ENCODE peak calls at places on chromosomes 6 and 20, in eight cellular contexts. Y is A549, P is WTC11, I is cardiac muscle cell, M is NB4, F is pancreas, T is HL-60, C is fibroblast of the aortic adventitia. A is an unnamed sample.

GRCh38 chr6:71254323-71254722 is 34.3 kb upstream of the OGFRL1 start:
- DNase-seq in Y (no peak), P (no peak), I (no peak), M (no peak), F (no peak), T (no peak), C (no peak), A (no peak)

GRCh38 chr20:50360218-50360672 is 149.9 kb upstream of the PTPN1 start:
- DNase-seq in Y (no peak), P (no peak), I (no peak), M (no peak), F (no peak), T (no peak), C (no peak), A (no peak)

GRCh38 chr6:139376604-139377218 is 2.3 kb upstream of the CITED2 start:
- DNase-seq in Y (peak), P (peak), I (peak), M (peak), F (peak), T (no peak), C (peak), A (no peak)

GRCh38 chr20:36886859-36887778 is 11.2 kb downstream of the TLDC2 start:
- DNase-seq in Y (peak), P (peak), I (peak), M (peak), F (peak), T (peak), C (peak), A (peak)

GRCh38 chr6:21992178-21992967 is 304.5 kb downstream of the PRL start:
- DNase-seq in Y (no peak), P (no peak), I (peak), M (peak), F (no peak), T (no peak), C (peak), A (no peak)

GRCh38 chr20:50193851-50194830 is 3.5 kb downstream of the CEBPB start:
- DNase-seq in Y (peak), P (no peak), I (peak), M (no peak), F (peak), T (no peak), C (peak), A (no peak)

GRCh38 chr20:46814366-46815232 is 80.0 kb upstream of the EYA2 start:
- DNase-seq in Y (peak), P (peak), I (peak), M (no peak), F (no peak), T (no peak), C (peak), A (no peak)

GRCh38 chr6:11744753-11745152 is 33.9 kb downstream of the ADTRP start:
- DNase-seq in Y (no peak), P (no peak), I (peak), M (no peak), F (peak), T (no peak), C (peak), A (no peak)

GRCh38 chr6:56652994-56653393 is 10.3 kb upstream of the DST start:
- DNase-seq in Y (peak), P (no peak), I (peak), M (no peak), F (no peak), T (no peak), C (peak), A (no peak)

GRCh38 chr20:23043376-23043775 is 6.1 kb downstream of the THBD start:
- DNase-seq in Y (no peak), P (no peak), I (no peak), M (no peak), F (no peak), T (no peak), C (no peak), A (no peak)

GRCh38 chr6:16319813-16320532 is 81.6 kb downstream of the GMPR start:
- DNase-seq in Y (peak), P (no peak), I (peak), M (peak), F (peak), T (no peak), C (peak), A (no peak)

GRCh38 chr6:44486002-44486421 is 98.5 kb downstream of the CDC5L start:
- DNase-seq in Y (no peak), P (no peak), I (no peak), M (no peak), F (no peak), T (no peak), C (no peak), A (no peak)

GRCh38 chr6:6686748-6687601 is 98.5 kb downstream of the LY86 start:
- DNase-seq in Y (peak), P (peak), I (peak), M (peak), F (peak), T (peak), C (peak), A (peak)

GRCh38 chr6:6788394-6789020 is 200.0 kb downstream of the LY86 start:
- DNase-seq in Y (peak), P (peak), I (peak), M (peak), F (peak), T (no peak), C (no peak), A (no peak)

GRCh38 chr6:16764188-16764950 is 3.1 kb upstream of the ATXN1 start:
- DNase-seq in Y (peak), P (no peak), I (peak), M (peak), F (no peak), T (no peak), C (peak), A (no peak)

GRCh38 chr6:96156425-96156824 is 140.7 kb downstream of the FUT9 start:
- DNase-seq in Y (no peak), P (no peak), I (no peak), M (no peak), F (no peak), T (no peak), C (no peak), A (no peak)

GRCh38 chr6:129749749-129750120 is 39.8 kb upstream of the ARHGAP18 start:
- DNase-seq in Y (no peak), P (no peak), I (peak), M (peak), F (no peak), T (peak), C (peak), A (no peak)

GRCh38 chr20:22374678-22375590 is 209.4 kb downstream of the FOXA2 start:
- DNase-seq in Y (no peak), P (no peak), I (peak), M (peak), F (no peak), T (no peak), C (peak), A (no peak)

GRCh38 chr6:167079853-167080297 is 43.0 kb upstream of the CCR6 start:
- DNase-seq in Y (no peak), P (no peak), I (no peak), M (no peak), F (no peak), T (no peak), C (no peak), A (no peak)

GRCh38 chr6:166166314-166167257 is 1.1 kb downstream of the TBXT start:
- DNase-seq in Y (no peak), P (peak), I (no peak), M (no peak), F (no peak), T (no peak), C (no peak), A (no peak)

GRCh38 chr20:2655331-2656116 is 3.1 kb downstream of the NOP56 start:
- DNase-seq in Y (no peak), P (no peak), I (no peak), M (no peak), F (no peak), T (peak), C (no peak), A (no peak)

GRCh38 chr20:18299364-18299763 is 11.0 kb downstream of the ZNF133 start:
- DNase-seq in Y (no peak), P (no peak), I (no peak), M (no peak), F (no peak), T (no peak), C (no peak), A (no peak)

GRCh38 chr6:43699564-43700186 is 12.1 kb upstream of the MRPS18A start:
- DNase-seq in Y (peak), P (no peak), I (peak), M (no peak), F (no peak), T (no peak), C (peak), A (no peak)

GRCh38 chr6:86706449-86706848 is 230.9 kb upstream of the HTR1E start:
- DNase-seq in Y (no peak), P (peak), I (no peak), M (peak), F (no peak), T (no peak), C (no peak), A (peak)

GRCh38 chr6:169792306-169793015 is 41.0 kb downstream of the ERMARD start:
- DNase-seq in Y (no peak), P (no peak), I (no peak), M (no peak), F (peak), T (no peak), C (no peak), A (no peak)
- TF ChIP-seq CTCF in Y (no peak), P (no peak), I (no peak), M (no peak), F (no peak), T (no peak), C (no peak), A (no peak)

GRCh38 chr6:25883991-25884390 is 9.9 kb upstream of the SLC17A3 start:
- DNase-seq in Y (peak), P (no peak), I (peak), M (no peak), F (no peak), T (no peak), C (peak), A (no peak)

GRCh38 chr6:25883536-25883935 is 9.5 kb upstream of the SLC17A3 start:
- DNase-seq in Y (no peak), P (no peak), I (peak), M (no peak), F (no peak), T (no peak), C (no peak), A (no peak)

GRCh38 chr6:25880601-25881000 is 6.6 kb upstream of the SLC17A3 start:
- DNase-seq in Y (no peak), P (no peak), I (no peak), M (no peak), F (no peak), T (no peak), C (no peak), A (no peak)

GRCh38 chr6:25878721-25879322 is 4.8 kb upstream of the SLC17A3 start:
- DNase-seq in Y (no peak), P (no peak), I (no peak), M (no peak), F (no peak), T (no peak), C (no peak), A (no peak)

GRCh38 chr6:25882066-25882496 is 8.0 kb upstream of the SLC17A3 start:
- DNase-seq in Y (peak), P (peak), I (peak), M (no peak), F (peak), T (no peak), C (no peak), A (peak)
- TF ChIP-seq CTCF in Y (peak), P (no peak), I (no peak), M (no peak), F (no peak), T (no peak), C (no peak), A (peak)

DNA sequence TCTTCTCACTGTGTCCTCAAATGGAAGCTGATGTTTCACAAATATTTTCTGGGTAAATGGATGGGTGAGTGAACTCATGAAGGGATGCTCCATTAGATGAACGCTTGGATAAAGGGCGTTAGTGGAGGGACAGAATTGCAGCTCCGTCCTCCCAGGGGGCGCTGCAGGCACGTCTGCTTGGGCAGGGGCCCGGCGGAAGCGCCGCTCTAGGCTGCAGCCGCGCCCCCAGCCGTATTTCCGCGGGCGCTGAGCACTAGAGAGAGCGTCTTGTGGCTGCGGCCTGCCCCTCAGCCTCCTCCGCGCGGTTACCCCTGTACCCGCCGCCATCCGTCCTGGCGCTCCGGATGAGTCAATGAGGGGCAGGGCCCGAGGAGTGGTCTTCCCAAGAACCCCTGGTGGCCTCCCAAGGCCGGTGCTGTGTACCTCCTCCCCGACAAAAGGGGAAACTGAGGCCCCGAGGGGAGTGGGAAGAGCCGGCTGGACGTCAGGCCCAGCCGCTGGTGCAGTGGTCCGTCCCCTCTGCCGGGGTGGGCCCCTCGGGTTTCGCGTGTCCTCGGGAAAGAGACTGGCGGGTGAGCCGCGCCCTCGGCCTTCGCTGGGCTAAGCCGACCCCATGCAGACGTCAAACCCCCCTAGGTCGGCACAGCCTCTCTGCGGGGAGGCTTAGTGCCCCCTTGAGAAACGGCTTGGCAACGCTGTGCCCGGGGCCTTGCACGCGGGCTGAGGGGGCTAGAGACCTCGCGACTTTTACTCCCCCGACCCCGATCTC is 11.5 kb upstream of the SNHG17 start:
- DNase-seq in Y (peak), P (peak), I (peak), M (peak), F (peak), T (peak), C (peak), A (peak)
- TF ChIP-seq CTCF in Y (peak), P (peak), I (peak), M (peak), F (peak), T (peak), C (peak), A (peak)

GRCh38 chr20:43432498-43432897 is 25.2 kb upstream of the SRSF6 start:
- DNase-seq in Y (no peak), P (no peak), I (no peak), M (no peak), F (no peak), T (no peak), C (no peak), A (no peak)
- TF ChIP-seq CTCF in Y (no peak), P (no peak), I (no peak), M (no peak), F (no peak), T (no peak), C (no peak), A (no peak)

DNA sequence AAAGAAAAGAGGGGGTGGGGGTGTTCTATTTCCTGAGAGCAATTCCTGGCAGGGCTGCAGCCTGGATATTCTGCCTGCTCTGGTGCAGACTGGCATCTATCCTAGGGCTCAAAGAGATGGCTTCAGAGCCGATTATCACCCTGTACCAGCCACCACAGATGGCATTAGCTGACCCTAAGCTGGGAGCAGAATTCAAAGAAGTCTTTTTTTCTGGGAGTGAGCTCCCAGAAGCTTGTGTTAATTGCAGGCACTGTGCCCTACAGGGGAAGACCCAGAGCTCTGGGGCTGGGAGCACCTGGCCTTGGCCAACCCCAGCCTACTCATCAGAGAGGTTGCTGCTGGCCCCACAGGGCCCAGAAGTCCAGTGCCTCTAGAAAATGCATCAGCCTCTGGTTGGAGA is 85.9 kb downstream of the PXDC1 start:
- DNase-seq in Y (no peak), P (no peak), I (no peak), M (no peak), F (no peak), T (no peak), C (no peak), A (no peak)
- TF ChIP-seq CTCF in Y (no peak), P (no peak), I (no peak), M (no peak), F (no peak), T (no peak), C (no peak), A (no peak)

GRCh38 chr20:25249198-25249931 is 1.5 kb downstream of the PYGB start:
- DNase-seq in Y (no peak), P (no peak), I (no peak), M (no peak), F (no peak), T (no peak), C (peak), A (no peak)
- TF ChIP-seq CTCF in Y (peak), P (no peak), I (no peak), M (no peak), F (no peak), T (no peak), C (no peak), A (no peak)

GRCh38 chr6:160933256-160933655 is 58.3 kb upstream of the MAP3K4 start:
- DNase-seq in Y (no peak), P (peak), I (no peak), M (no peak), F (no peak), T (no peak), C (no peak), A (peak)
- TF ChIP-seq CTCF in Y (no peak), P (no peak), I (peak), M (no peak), F (no peak), T (no peak), C (no peak), A (no peak)